ENCODE peak calls at places on chromosomes 4 and X, in nine cellular contexts. X, A, S, Q, T, O, E, W and K are unnamed samples.

GRCh38 chr4:81647388-81647787 is 175.7 kb upstream of the RASGEF1B start:
- DNase-seq in A (no peak), T (no peak), Q (no peak), W (no peak), X (no peak), S (peak; percentile 13), O (no peak), E (no peak), K (no peak)

GRCh38 chr4:15988222-15988621 is 25.2 kb upstream of the FGFBP2 start:
- DNase-seq in E (no peak), X (no peak), W (no peak), A (no peak), S (no peak), T (no peak), Q (no peak), O (no peak), K (no peak)

GRCh38 chr4:185358514-185359433 is 37.0 kb downstream of the LRP2BP start:
- DNase-seq in T (no peak), A (no peak), X (no peak), E (no peak), W (no peak), O (no peak), S (no peak), Q (peak; percentile 79), K (peak; percentile 5)

GRCh38 chr4:185016946-185017797 is 1.1 kb upstream of the HELT start:
- DNase-seq in A (no peak), O (peak; percentile 9), Q (peak; percentile 39), W (peak; percentile 25), X (no peak), T (no peak), S (peak; percentile 79), E (no peak), K (no peak)

GRCh38 chr4:185811509-185812364 is at the start of gene SORBS2:
- DNase-seq in W (peak; percentile 74), Q (no peak), E (no peak), X (peak; percentile 18), A (peak; percentile 41), O (peak; percentile 16), T (no peak), S (no peak), K (no peak)

GRCh38 chrX:104921606-104922205 is 298.8 kb downstream of the TEX13A start:
- DNase-seq in T (peak; percentile 33), X (no peak), Q (no peak), O (no peak), W (no peak), E (no peak), S (no peak), A (no peak), K (peak; percentile 3)

GRCh38 chr4:153792007-153792892 is 3.4 kb upstream of the SFRP2 start:
- DNase-seq in O (peak; percentile 56), A (peak; percentile 40), Q (peak; percentile 47), T (peak; percentile 74), W (peak; percentile 25), E (no peak), S (peak; percentile 88), X (no peak), K (no peak)

GRCh38 chrX:15947648-15948317 is 93.2 kb upstream of the AP1S2 start:
- DNase-seq in O (peak; percentile 69), E (no peak), X (no peak), S (peak; percentile 71), Q (peak; percentile 43), A (no peak), T (no peak), W (peak; percentile 61), K (peak; percentile 69)

GRCh38 chr4:105710012-105710600 is 1.5 kb downstream of the GSTCD start:
- DNase-seq in A (no peak), Q (no peak), T (no peak), O (no peak), S (no peak), X (no peak), W (no peak), E (no peak), K (no peak)

GRCh38 chr4:19945979-19946380 is 305.7 kb upstream of the SLIT2 start:
- DNase-seq in S (no peak), W (peak; percentile 99), Q (peak; percentile 75), T (no peak), A (no peak), E (no peak), O (peak; percentile 99), X (no peak), K (peak; percentile 35)

GRCh38 chr4:115310671-115311070 is 197.3 kb upstream of the NDST4 start:
- DNase-seq in O (no peak), Q (no peak), T (no peak), X (no peak), S (no peak), A (no peak), W (no peak), E (no peak), K (no peak)

GRCh38 chrX:105945266-105945665 is 93.3 kb downstream of the SERPINA7 start:
- DNase-seq in O (no peak), A (no peak), X (no peak), Q (no peak), S (no peak), T (no peak), E (no peak), W (no peak), K (no peak)

GRCh38 chr4:7758444-7758815 is 181.2 kb downstream of the AFAP1 start:
- DNase-seq in S (no peak), A (no peak), O (no peak), T (no peak), E (no peak), Q (no peak), X (no peak), W (no peak), K (no peak)

GRCh38 chr4:17492058-17492741 is 19.7 kb downstream of the QDPR start:
- DNase-seq in A (peak; percentile 59), T (no peak), E (no peak), X (no peak), S (no peak), Q (no peak), W (peak; percentile 31), O (peak; percentile 6), K (no peak)

GRCh38 chr4:187218705-187219245 is 495.1 kb upstream of the FAT1 start:
- DNase-seq in S (no peak), Q (no peak), O (no peak), W (no peak), T (no peak), E (no peak), A (no peak), X (no peak), K (no peak)

GRCh38 chrX:22424141-22424915 is 151.6 kb downstream of the CBLL2 start:
- DNase-seq in T (no peak), W (no peak), A (no peak), O (no peak), S (no peak), Q (no peak), X (no peak), E (no peak), K (no peak)

GRCh38 chr4:162837241-162837640 is 329.4 kb downstream of the NAF1 start:
- DNase-seq in X (no peak), E (no peak), O (no peak), A (no peak), S (no peak), T (no peak), W (no peak), Q (no peak), K (no peak)

GRCh38 chr4:106080376-106080775 is 185.1 kb downstream of the NPNT start:
- DNase-seq in X (no peak), T (no peak), E (no peak), A (no peak), Q (no peak), S (no peak), O (no peak), W (peak; percentile 8), K (no peak)

GRCh38 chr4:1684756-1685603 is 867 bp upstream of the FAM53A start:
- DNase-seq in X (no peak), T (peak; percentile 62), S (peak; percentile 72), Q (no peak), O (no peak), E (no peak), A (no peak), W (no peak), K (no peak)
- H3K4me3 ChIP-seq in X (peak overlapping the region; percentile 47), T (no peak overlapping the region), S (peak overlapping the region; percentile 42), Q (peak overlapping the region; percentile 78), O (peak overlapping the region; percentile 64), E (no peak overlapping the region), A (no peak overlapping the region), W (no peak overlapping the region), K (no peak overlapping the region)

GRCh38 chr4:65671402-65671801 is 1.1 kb upstream of the EPHA5 start:
- DNase-seq in O (no peak), T (no peak), A (no peak), Q (no peak), E (no peak), S (no peak), X (no peak), W (no peak), K (no peak)
- H3K4me3 ChIP-seq in O (no peak overlapping the region), T (no peak overlapping the region), A (no peak overlapping the region), Q (no peak overlapping the region), E (no peak overlapping the region), S (no peak overlapping the region), X (no peak overlapping the region), W (no peak overlapping the region), K (peak overlapping the region; percentile 81)

DNA sequence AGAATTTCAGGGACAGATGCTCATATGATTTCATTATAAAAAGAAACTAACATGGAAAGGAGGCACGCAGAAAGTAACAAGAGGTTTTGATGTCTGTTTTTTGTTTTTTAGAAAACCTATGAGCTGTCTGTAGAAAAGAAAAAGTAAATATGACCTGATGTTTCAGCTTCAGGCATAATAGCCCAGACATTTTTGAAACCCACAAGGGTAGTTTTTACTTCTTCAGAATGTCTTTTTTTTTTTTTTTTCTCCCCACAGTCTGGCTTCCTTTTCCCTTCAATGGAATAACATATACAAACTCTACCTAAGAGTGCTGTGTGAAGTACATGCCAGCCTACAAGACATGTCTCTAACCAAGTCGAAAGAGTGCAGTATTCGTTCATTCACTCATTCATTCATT is 18.3 kb upstream of the STX18 start:
- DNase-seq in S (no peak), X (no peak), T (no peak), Q (peak; percentile 39), O (peak; percentile 16), A (no peak), W (no peak), E (no peak), K (no peak)
- H3K4me3 ChIP-seq in S (no peak overlapping the region), X (no peak overlapping the region), T (no peak overlapping the region), Q (no peak overlapping the region), O (no peak overlapping the region), A (no peak overlapping the region), W (no peak overlapping the region), E (no peak overlapping the region), K (no peak overlapping the region)

GRCh38 chr4:110632506-110633357 is 9.9 kb upstream of the PITX2 start:
- DNase-seq in T (no peak), O (no peak), S (peak; percentile 90), A (no peak), Q (no peak), E (no peak), W (no peak), X (no peak), K (no peak)
- H3K4me3 ChIP-seq in T (no peak overlapping the region), O (no peak overlapping the region), S (peak overlapping the region; percentile 52), A (no peak overlapping the region), Q (peak overlapping the region; percentile 81), E (no peak overlapping the region), W (peak overlapping the region; percentile 33), X (peak overlapping the region; percentile 23), K (no peak overlapping the region)

DNA sequence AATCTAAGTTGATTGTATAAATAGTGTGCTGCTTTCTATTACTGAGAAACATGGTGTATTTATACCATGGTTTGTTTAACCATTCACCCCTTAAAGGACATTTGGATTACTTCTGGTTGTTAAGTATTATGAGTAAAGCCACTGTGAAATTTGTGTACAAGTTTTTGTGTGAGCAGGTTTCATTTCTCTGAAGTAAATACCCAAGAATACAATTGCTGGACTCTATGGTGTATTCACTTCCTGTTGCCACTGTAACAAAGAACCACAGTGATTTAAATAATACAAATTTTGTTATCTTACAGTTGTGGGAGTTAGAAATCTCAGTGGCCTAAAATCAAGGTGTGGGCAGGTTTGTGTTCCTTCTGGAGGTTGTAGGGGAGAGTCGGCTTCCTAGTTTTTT is 869.6 kb downstream of the CCSER1 start:
- DNase-seq in O (no peak), A (no peak), Q (no peak), E (no peak), W (no peak), X (no peak), S (no peak), T (no peak), K (no peak)
- H3K4me3 ChIP-seq in O (no peak overlapping the region), A (no peak overlapping the region), Q (no peak overlapping the region), E (no peak overlapping the region), W (no peak overlapping the region), X (no peak overlapping the region), S (no peak overlapping the region), T (no peak overlapping the region), K (no peak overlapping the region)